ENCODE peak calls at places on chromosomes 11 and 22, in ten cellular contexts. N is activated naive CD8-positive, alpha-beta T cell treated with anti-CD3 and anti-CD28 coated beads for 36 hours; O is AG08395; M is HEK293T; L is stimulated activated CD8-positive, alpha-beta memory T cell treated with anti-CD3 and anti-CD28 coated beads, Interleukin-15, amount 100 ng/mL, for 1 hour; J is HL-60; H is GM03348; W is gastrocnemius medialis; I is NCI-H345; X is SJSA1. E is an unnamed sample.

GRCh38 chr11:65340226-65340625 is 6.6 kb downstream of the DPF2 start:
- DNase-seq in N (no peak), O (no peak), M (no peak), L (no peak), J (no peak), H (no peak), W (no peak), I (no peak), X (no peak), E (no peak)

GRCh38 chr22:22945195-22945594 is 57.6 kb downstream of the IGLL5 start:
- DNase-seq in N (no peak), O (no peak), M (no peak), L (no peak), J (no peak), H (no peak), W (no peak), I (no peak), X (peak), E (no peak)

GRCh38 chr22:48369789-48370507 is 1457.7 kb downstream of the BRD1 start:
- DNase-seq in N (no peak), O (no peak), M (no peak), L (no peak), J (no peak), H (no peak), W (no peak), I (peak), X (peak), E (no peak)

GRCh38 chr22:35212020-35212419 is 45.3 kb upstream of the HMGXB4 start:
- DNase-seq in N (no peak), O (peak), M (no peak), L (no peak), J (no peak), H (peak), W (no peak), I (no peak), X (no peak), E (no peak)

GRCh38 chr11:9004310-9004945 is 627 bp upstream of the NRIP3 start:
- DNase-seq in N (peak), O (no peak), M (no peak), L (no peak), J (no peak), H (no peak), W (no peak), I (peak), X (no peak), E (peak)

GRCh38 chr11:47991266-47991830 is 11.0 kb downstream of the PTPRJ start:
- DNase-seq in N (no peak), O (no peak), M (no peak), L (no peak), J (no peak), H (no peak), W (peak), I (peak), X (no peak), E (peak)

GRCh38 chr11:16195659-16196058 is 160.7 kb downstream of the SOX6 start:
- DNase-seq in N (no peak), O (peak), M (no peak), L (no peak), J (no peak), H (peak), W (no peak), I (no peak), X (peak), E (no peak)

GRCh38 chr11:43694477-43694876 is 13.9 kb downstream of the HSD17B12 start:
- DNase-seq in N (no peak), O (no peak), M (no peak), L (no peak), J (no peak), H (no peak), W (no peak), I (no peak), X (no peak), E (no peak)

GRCh38 chr11:66721939-66722338 is 7.1 kb downstream of the SPTBN2 start:
- DNase-seq in N (no peak), O (no peak), M (no peak), L (no peak), J (no peak), H (no peak), W (no peak), I (no peak), X (no peak), E (no peak)

GRCh38 chr22:35835998-35836691 is 118.5 kb downstream of the APOL5 start:
- DNase-seq in N (no peak), O (peak), M (peak), L (no peak), J (no peak), H (peak), W (peak), I (peak), X (peak), E (peak)

GRCh38 chr11:67118059-67118766 is 850 bp upstream of the KDM2A start:
- DNase-seq in N (peak), O (peak), M (peak), L (no peak), J (no peak), H (peak), W (peak), I (peak), X (no peak), E (no peak)

GRCh38 chr11:105781807-105782206 is 171.9 kb downstream of the GRIA4 start:
- DNase-seq in N (no peak), O (no peak), M (no peak), L (no peak), J (no peak), H (no peak), W (no peak), I (no peak), X (no peak), E (no peak)

GRCh38 chr22:24474221-24474620 is 20.9 kb upstream of the UPB1 start:
- DNase-seq in N (no peak), O (peak), M (no peak), L (no peak), J (no peak), H (peak), W (no peak), I (no peak), X (peak), E (no peak)

GRCh38 chr11:19674831-19675230 is 37.8 kb upstream of the NAV2 start:
- DNase-seq in N (no peak), O (no peak), M (no peak), L (no peak), J (no peak), H (no peak), W (no peak), I (no peak), X (no peak), E (no peak)

GRCh38 chr22:20508815-20509271 is 1.4 kb downstream of the MED15 start:
- DNase-seq in N (no peak), O (no peak), M (no peak), L (no peak), J (no peak), H (no peak), W (no peak), I (no peak), X (no peak), E (no peak)

GRCh38 chr11:118530683-118531596 is at the start of gene TMEM25:
- DNase-seq in N (peak), O (peak), M (peak), L (peak), J (no peak), H (peak), W (peak), I (peak), X (no peak), E (peak)